ENCODE peak calls at places on chromosomes 7 and 10, in four cellular contexts. One of them, this sample, is unnamed.

GRCh38 chr10:43204394-43204942 is 62.4 kb downstream of the RASGEF1A start:
- DNase-seq in A549: no peak
- DNase-seq in IMR-90: no peak
- DNase-seq in HepG2: no peak
- DNase-seq in this sample: no peak

GRCh38 chr10:30445716-30446115 is 11.7 kb downstream of the MAP3K8 start:
- DNase-seq in A549: no peak
- DNase-seq in IMR-90: peak
- DNase-seq in HepG2: no peak
- DNase-seq in this sample: no peak

GRCh38 chr10:106226123-106226522 is 938.4 kb downstream of the SORCS1 start:
- DNase-seq in A549: no peak
- DNase-seq in IMR-90: no peak
- DNase-seq in HepG2: no peak
- DNase-seq in this sample: no peak

GRCh38 chr7:118239014-118239413 is 14.5 kb downstream of the ANKRD7 start:
- DNase-seq in A549: no peak
- DNase-seq in IMR-90: no peak
- DNase-seq in HepG2: no peak
- DNase-seq in this sample: no peak

GRCh38 chr7:73560035-73560835 is 2.7 kb upstream of the BCL7B start:
- DNase-seq in A549: peak
- DNase-seq in IMR-90: peak
- DNase-seq in HepG2: peak
- DNase-seq in this sample: no peak

GRCh38 chr7:50342616-50343114 is 38.1 kb downstream of the IKZF1 start:
- DNase-seq in A549: no peak
- DNase-seq in IMR-90: no peak
- DNase-seq in HepG2: no peak
- DNase-seq in this sample: no peak

GRCh38 chr7:90239625-90240228 is 5.2 kb upstream of the CFAP69 start:
- DNase-seq in A549: no peak
- DNase-seq in IMR-90: no peak
- DNase-seq in HepG2: no peak
- DNase-seq in this sample: no peak

GRCh38 chr7:20651960-20652544 is 36.6 kb downstream of the ABCB5 start:
- DNase-seq in A549: peak
- DNase-seq in IMR-90: no peak
- DNase-seq in HepG2: no peak
- DNase-seq in this sample: no peak

GRCh38 chr10:52172581-52172980 is 141.5 kb upstream of the DKK1 start:
- DNase-seq in A549: peak
- DNase-seq in IMR-90: peak
- DNase-seq in HepG2: no peak
- DNase-seq in this sample: no peak

GRCh38 chr10:26624017-26624416 is 73.5 kb upstream of the PDSS1 start:
- DNase-seq in A549: no peak
- DNase-seq in IMR-90: no peak
- DNase-seq in HepG2: no peak
- DNase-seq in this sample: no peak

GRCh38 chr10:73169320-73169719 is 1.4 kb downstream of the FAM149B1 start:
- DNase-seq in A549: no peak
- DNase-seq in IMR-90: no peak
- DNase-seq in HepG2: no peak
- DNase-seq in this sample: no peak

GRCh38 chr7:1192171-1192676 is 32.2 kb upstream of the ZFAND2A start:
- DNase-seq in A549: peak
- DNase-seq in IMR-90: peak
- DNase-seq in HepG2: no peak
- DNase-seq in this sample: no peak

GRCh38 chr7:107039199-107039900 is 5.2 kb upstream of the PRKAR2B start:
- DNase-seq in A549: no peak
- DNase-seq in IMR-90: no peak
- DNase-seq in HepG2: no peak
- DNase-seq in this sample: no peak

GRCh38 chr10:77268721-77269120 is 368.9 kb downstream of the KCNMA1 start:
- DNase-seq in A549: no peak
- DNase-seq in IMR-90: no peak
- DNase-seq in HepG2: no peak
- DNase-seq in this sample: no peak

GRCh38 chr10:43998021-43998809 is 349.5 kb upstream of the ZNF32 start:
- DNase-seq in A549: no peak
- DNase-seq in IMR-90: peak
- DNase-seq in HepG2: no peak
- DNase-seq in this sample: no peak

GRCh38 chr7:105661625-105662024 is 80.3 kb upstream of the EFCAB10 start:
- DNase-seq in A549: no peak
- DNase-seq in IMR-90: no peak
- DNase-seq in HepG2: no peak
- DNase-seq in this sample: no peak

GRCh38 chr10:23371073-23371472 is 26.5 kb upstream of the C10orf67 start:
- DNase-seq in A549: no peak
- DNase-seq in IMR-90: no peak
- DNase-seq in HepG2: no peak
- DNase-seq in this sample: no peak

GRCh38 chr10:128124813-128125403 is 1.3 kb downstream of the MKI67 start:
- DNase-seq in A549: no peak
- DNase-seq in IMR-90: no peak
- DNase-seq in HepG2: no peak
- DNase-seq in this sample: no peak

GRCh38 chr10:79063071-79063491 is 5.7 kb upstream of the ZMIZ1 start:
- DNase-seq in A549: no peak
- DNase-seq in IMR-90: no peak
- DNase-seq in HepG2: no peak
- DNase-seq in this sample: no peak

GRCh38 chr10:74150151-74151056 is at the start of gene AP3M1:
- DNase-seq in A549: no peak
- DNase-seq in IMR-90: no peak
- DNase-seq in HepG2: no peak
- DNase-seq in this sample: peak

GRCh38 chr10:68353537-68353936 is 20.8 kb upstream of the PBLD start:
- DNase-seq in A549: no peak
- DNase-seq in IMR-90: no peak
- DNase-seq in HepG2: no peak
- DNase-seq in this sample: no peak

GRCh38 chr10:285216-285967 is 150.1 kb downstream of the ZMYND11 start:
- DNase-seq in A549: no peak
- DNase-seq in IMR-90: no peak
- DNase-seq in HepG2: no peak
- DNase-seq in this sample: no peak

GRCh38 chr7:47497367-47498096 is 84.4 kb downstream of the TNS3 start:
- DNase-seq in A549: no peak
- DNase-seq in IMR-90: no peak
- DNase-seq in HepG2: no peak
- DNase-seq in this sample: no peak

GRCh38 chr7:41698726-41699125 is 4.2 kb downstream of the INHBA start:
- DNase-seq in A549: no peak
- DNase-seq in IMR-90: peak
- DNase-seq in HepG2: no peak
- DNase-seq in this sample: no peak

GRCh38 chr7:147279951-147280350 is 1163.3 kb downstream of the CNTNAP2 start:
- DNase-seq in A549: no peak
- DNase-seq in IMR-90: no peak
- DNase-seq in HepG2: peak
- DNase-seq in this sample: no peak

GRCh38 chr10:27654284-27654683 is 91.3 kb downstream of the MKX start:
- DNase-seq in A549: no peak
- DNase-seq in IMR-90: no peak
- DNase-seq in HepG2: no peak
- DNase-seq in this sample: no peak

GRCh38 chr10:113096111-113097045 is 146.3 kb downstream of the TCF7L2 start:
- DNase-seq in A549: no peak
- DNase-seq in IMR-90: no peak
- DNase-seq in HepG2: no peak
- DNase-seq in this sample: no peak

DNA sequence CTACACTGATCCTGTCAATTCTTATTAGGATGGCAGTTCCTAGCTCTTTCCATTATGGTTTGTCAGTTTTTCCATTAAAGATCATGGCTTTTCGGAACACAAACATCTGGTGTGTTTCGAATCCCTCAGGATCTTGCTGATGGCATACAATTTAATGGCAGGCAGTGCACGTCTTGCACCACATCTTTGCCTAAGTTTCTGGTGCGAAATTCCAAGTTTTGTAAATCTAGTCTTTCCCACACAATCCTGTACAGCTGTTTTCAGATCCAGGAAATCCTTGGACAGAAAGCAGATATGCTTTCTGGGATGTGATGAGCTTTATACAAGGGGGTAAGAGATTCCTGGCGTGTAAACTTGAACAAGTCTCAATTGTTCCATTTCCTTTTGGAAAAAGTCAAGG is 224.3 kb upstream of the PHYHIPL start:
- DNase-seq in A549: no peak
- DNase-seq in IMR-90: no peak
- DNase-seq in HepG2: no peak
- DNase-seq in this sample: no peak
- TF ChIP-seq MAFK in A549: no peak
- TF ChIP-seq MAFK in IMR-90: no peak
- TF ChIP-seq MAFK in HepG2: no peak
- TF ChIP-seq MAFK in this sample: no peak

GRCh38 chr7:32564542-32564941 is 69.3 kb downstream of the AVL9 start:
- DNase-seq in A549: peak
- DNase-seq in IMR-90: peak
- DNase-seq in HepG2: no peak
- DNase-seq in this sample: no peak

GRCh38 chr7:32561613-32562012 is 66.3 kb downstream of the AVL9 start:
- DNase-seq in A549: no peak
- DNase-seq in IMR-90: no peak
- DNase-seq in HepG2: no peak
- DNase-seq in this sample: no peak

GRCh38 chr7:32559480-32559879 is 64.2 kb downstream of the AVL9 start:
- DNase-seq in A549: no peak
- DNase-seq in IMR-90: no peak
- DNase-seq in HepG2: no peak
- DNase-seq in this sample: no peak

GRCh38 chr7:32560075-32560474 is 64.8 kb downstream of the AVL9 start:
- DNase-seq in A549: no peak
- DNase-seq in IMR-90: no peak
- DNase-seq in HepG2: no peak
- DNase-seq in this sample: no peak
- TF ChIP-seq MAFK in A549: no peak
- TF ChIP-seq MAFK in IMR-90: no peak
- TF ChIP-seq MAFK in HepG2: no peak
- TF ChIP-seq MAFK in this sample: no peak

DNA sequence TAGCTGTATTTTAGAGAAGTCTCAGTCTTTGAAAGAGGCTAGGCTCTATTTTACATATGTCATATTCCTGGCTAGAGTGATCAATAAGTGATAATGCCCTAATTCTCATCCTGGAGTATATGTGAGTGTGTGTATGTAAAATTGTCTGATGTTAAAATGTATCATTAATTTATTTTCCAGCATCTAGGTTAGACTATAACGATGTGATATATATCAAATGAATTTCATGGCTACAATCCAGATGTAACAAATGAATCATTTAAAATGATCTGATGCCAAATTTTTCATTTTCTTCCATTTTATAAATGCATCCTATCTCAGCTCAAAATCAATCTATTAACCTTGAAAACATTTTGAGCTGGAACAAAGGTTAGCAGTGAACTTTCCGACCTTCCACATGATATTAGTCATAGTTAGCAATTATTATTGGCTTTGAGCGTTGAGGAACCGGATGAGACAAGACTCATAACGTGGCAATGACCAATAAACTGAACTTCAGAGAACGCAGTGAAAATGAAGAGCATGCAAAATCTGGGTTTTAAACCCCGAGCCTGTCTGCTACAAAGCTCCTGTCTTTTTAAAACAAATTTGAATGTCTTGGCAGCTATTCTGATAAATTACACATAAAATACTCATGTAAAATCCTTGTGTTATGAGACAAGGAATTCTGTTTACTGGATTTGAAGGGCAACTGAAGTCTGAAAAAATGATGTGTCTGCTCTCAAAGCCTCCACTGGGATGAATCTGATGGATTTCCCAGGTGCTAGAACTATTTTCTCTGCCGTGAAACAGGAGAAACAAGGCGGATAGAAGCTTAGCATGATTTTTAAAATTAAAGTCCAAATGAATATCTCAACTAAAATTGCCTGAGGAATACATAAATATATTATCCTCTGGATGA is 74.6 kb upstream of the ITGB1 start:
- DNase-seq in A549: peak
- DNase-seq in IMR-90: peak
- DNase-seq in HepG2: peak
- DNase-seq in this sample: no peak
- TF ChIP-seq MAFK in A549: peak
- TF ChIP-seq MAFK in IMR-90: peak
- TF ChIP-seq MAFK in HepG2: no peak
- TF ChIP-seq MAFK in this sample: no peak

GRCh38 chr10:110642204-110642979 is 1.7 kb upstream of the RBM20 start:
- DNase-seq in A549: no peak
- DNase-seq in IMR-90: no peak
- DNase-seq in HepG2: no peak
- DNase-seq in this sample: no peak
- TF ChIP-seq MAFK in A549: no peak
- TF ChIP-seq MAFK in IMR-90: no peak
- TF ChIP-seq MAFK in HepG2: no peak
- TF ChIP-seq MAFK in this sample: no peak

GRCh38 chr7:70042533-70042932 is 444.3 kb downstream of the AUTS2 start:
- DNase-seq in A549: no peak
- DNase-seq in IMR-90: no peak
- DNase-seq in HepG2: no peak
- DNase-seq in this sample: no peak
- TF ChIP-seq MAFK in A549: no peak
- TF ChIP-seq MAFK in IMR-90: no peak
- TF ChIP-seq MAFK in HepG2: no peak
- TF ChIP-seq MAFK in this sample: no peak

GRCh38 chr7:88597941-88598425 is 161.5 kb upstream of the ZNF804B start:
- DNase-seq in A549: no peak
- DNase-seq in IMR-90: no peak
- DNase-seq in HepG2: no peak
- DNase-seq in this sample: no peak

DNA sequence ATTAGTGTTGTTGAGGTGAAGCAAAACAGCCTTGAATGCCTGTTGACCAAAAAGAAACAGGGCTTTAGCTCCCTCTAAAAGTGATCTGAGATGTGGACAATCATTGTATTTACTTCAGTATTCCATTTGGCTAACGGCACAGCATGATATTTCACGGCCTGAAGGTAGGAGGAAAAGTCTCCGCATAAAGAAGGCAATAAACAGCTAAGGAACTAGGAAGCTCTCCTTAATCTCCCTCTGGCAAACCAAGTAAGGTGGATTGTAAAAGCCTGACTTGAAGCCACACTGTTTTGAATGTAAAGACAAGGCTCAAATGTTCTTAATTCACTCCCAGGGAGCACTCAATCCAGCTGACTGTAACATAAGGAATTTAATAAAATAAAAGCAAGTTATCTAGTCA is 160.0 kb upstream of the ZNF804B start:
- DNase-seq in A549: no peak
- DNase-seq in IMR-90: no peak
- DNase-seq in HepG2: no peak
- DNase-seq in this sample: no peak
- TF ChIP-seq MAFK in A549: no peak
- TF ChIP-seq MAFK in IMR-90: no peak
- TF ChIP-seq MAFK in HepG2: no peak
- TF ChIP-seq MAFK in this sample: no peak

This sample was measured in H1.